ENCODE peak calls at places on chromosomes 3 and 15, in seven cellular contexts. U, S, E, D, H, O and X are unnamed samples.

GRCh38 chr15:49242820-49243219 is 72.8 kb downstream of the GALK2 start:
- DNase-seq in O (peak), U (no peak), E (peak), S (peak), D (peak), H (no peak), X (no peak)

GRCh38 chr15:80309769-80310384 is 57.9 kb upstream of the CTXND1 start:
- DNase-seq in U (no peak), D (peak), E (peak), O (no peak), S (peak), H (no peak), X (no peak)

GRCh38 chr15:69854521-69855171 is 243.1 kb downstream of the TLE3 start:
- DNase-seq in O (no peak), H (no peak), D (peak), E (no peak), U (no peak), S (peak), X (no peak)

GRCh38 chr15:73079570-73079969 is 27.3 kb downstream of the NEO1 start:
- DNase-seq in E (no peak), U (no peak), S (no peak), O (no peak), D (peak), H (no peak), X (no peak)

GRCh38 chr3:156685752-156686151 is 11.4 kb downstream of the TIPARP start:
- DNase-seq in E (no peak), O (no peak), U (no peak), H (no peak), S (no peak), D (no peak), X (no peak)

GRCh38 chr15:50145451-50145872 is 26.4 kb upstream of the ATP8B4 start:
- DNase-seq in S (peak), E (peak), H (no peak), D (peak), O (peak), U (no peak), X (no peak)

GRCh38 chr15:84911879-84912660 is 27.6 kb downstream of the SLC28A1 start:
- DNase-seq in D (peak), H (peak), U (peak), S (peak), E (peak), O (peak), X (peak)

GRCh38 chr3:183897606-183898384 is 13.1 kb upstream of the PARL start:
- DNase-seq in H (no peak), U (no peak), D (no peak), S (no peak), E (no peak), O (no peak), X (no peak)

GRCh38 chr3:139427283-139428060 is 38.0 kb upstream of the COPB2 start:
- DNase-seq in U (peak), D (peak), H (no peak), E (peak), S (peak), O (no peak), X (no peak)

GRCh38 chr3:77328631-77329030 is 288.7 kb downstream of the ROBO2 start:
- DNase-seq in D (no peak), H (no peak), E (no peak), O (no peak), U (no peak), S (peak), X (no peak)

GRCh38 chr3:114624676-114625181 is 330.9 kb downstream of the TIGIT start:
- DNase-seq in O (peak), S (peak), U (peak), D (peak), H (peak), E (peak), X (peak)

GRCh38 chr3:99700637-99701268 is 62.4 kb downstream of the COL8A1 start:
- DNase-seq in S (peak), H (no peak), E (no peak), U (no peak), O (no peak), D (peak), X (no peak)

GRCh38 chr3:62109534-62109933 is 263.8 kb downstream of the FEZF2 start:
- DNase-seq in E (no peak), D (peak), U (no peak), S (peak), H (no peak), O (no peak), X (no peak)

GRCh38 chr15:86915811-86916331 is 836.2 kb downstream of the AGBL1 start:
- DNase-seq in H (no peak), S (peak), D (peak), U (peak), E (peak), O (peak), X (no peak)

GRCh38 chr15:75050283-75050682 is 26.9 kb downstream of the PPCDC start:
- DNase-seq in D (no peak), H (no peak), O (no peak), S (no peak), E (no peak), U (no peak), X (no peak)

GRCh38 chr3:39207361-39208192 is 15.2 kb upstream of the XIRP1 start:
- DNase-seq in H (no peak), O (no peak), E (no peak), U (no peak), D (no peak), S (no peak), X (no peak)

GRCh38 chr3:150000631-150001030 is 29.9 kb upstream of the PFN2 start:
- DNase-seq in H (no peak), U (no peak), S (peak), O (no peak), E (no peak), D (no peak), X (no peak)

GRCh38 chr15:39438795-39439577 is 141.9 kb upstream of the THBS1 start:
- DNase-seq in H (no peak), U (no peak), E (no peak), S (peak), D (peak), O (peak), X (no peak)

GRCh38 chr3:42710323-42711021 is 7.9 kb upstream of the HHATL start:
- DNase-seq in U (no peak), H (no peak), D (no peak), O (no peak), S (no peak), E (no peak), X (no peak)

GRCh38 chr15:101492752-101493692 is 3.5 kb upstream of the PCSK6 start:
- DNase-seq in E (no peak), U (no peak), O (no peak), D (peak), H (peak), S (no peak), X (no peak)

GRCh38 chr3:194231840-194232832 is 96.2 kb downstream of the HES1 start:
- DNase-seq in S (no peak), O (no peak), D (no peak), H (peak), E (no peak), U (no peak), X (no peak)

GRCh38 chr15:31471731-31472430 is 145.2 kb downstream of the KLF13 start:
- DNase-seq in E (no peak), S (peak), U (no peak), O (no peak), H (no peak), D (peak), X (no peak)

GRCh38 chr15:25134546-25134945 is 179.8 kb downstream of the SNRPN start:
- DNase-seq in U (no peak), S (peak), H (no peak), E (no peak), O (no peak), D (peak), X (no peak)

GRCh38 chr15:22961661-22962221 is 18.4 kb downstream of the CYFIP1 start:
- DNase-seq in O (no peak), H (no peak), D (peak), E (no peak), U (no peak), S (peak), X (no peak)

GRCh38 chr15:40754574-40754882 is 526 bp downstream of the RMDN3 start:
- DNase-seq in D (peak), E (no peak), H (no peak), S (no peak), U (no peak), O (no peak), X (no peak)

GRCh38 chr3:135192929-135193328 is 397.9 kb downstream of the EPHB1 start:
- DNase-seq in E (no peak), O (no peak), D (no peak), H (no peak), U (no peak), S (peak), X (no peak)

GRCh38 chr3:151146071-151146730 is 56.8 kb downstream of the GPR171 start:
- DNase-seq in S (peak), D (peak), O (peak), E (peak), U (peak), H (peak), X (no peak)

GRCh38 chr15:34262362-34262761 is 37.5 kb downstream of the EMC4 start:
- DNase-seq in O (no peak), D (no peak), H (no peak), U (no peak), E (no peak), S (no peak), X (no peak)

GRCh38 chr15:75455982-75456531 is 4.6 kb upstream of the SIN3A start:
- DNase-seq in O (no peak), D (peak), H (no peak), U (no peak), S (peak), E (peak), X (no peak)

GRCh38 chr3:21795863-21796392 is 44.9 kb upstream of the ZNF385D start:
- DNase-seq in S (no peak), H (no peak), O (no peak), E (no peak), U (no peak), D (peak), X (no peak)

GRCh38 chr3:55147856-55148720 is 220.2 kb upstream of the LRTM1 start:
- DNase-seq in O (no peak), H (no peak), U (no peak), D (peak), S (peak), E (no peak), X (no peak)

GRCh38 chr3:23004971-23005370 is 198.2 kb upstream of the UBE2E2 start:
- DNase-seq in D (peak), U (no peak), E (no peak), O (no peak), H (no peak), S (peak), X (no peak)

GRCh38 chr3:180492047-180492446 is 109.9 kb upstream of the TTC14 start:
- DNase-seq in E (no peak), U (no peak), S (peak), D (no peak), H (no peak), O (no peak), X (no peak)

GRCh38 chr3:55204417-55204816 is 276.6 kb upstream of the LRTM1 start:
- DNase-seq in O (no peak), U (no peak), S (peak), D (peak), E (no peak), H (no peak), X (no peak)

GRCh38 chr15:95793226-95793625 is 537.3 kb upstream of the NR2F2 start:
- DNase-seq in E (no peak), U (no peak), O (no peak), H (no peak), D (no peak), S (no peak), X (no peak)

DNA sequence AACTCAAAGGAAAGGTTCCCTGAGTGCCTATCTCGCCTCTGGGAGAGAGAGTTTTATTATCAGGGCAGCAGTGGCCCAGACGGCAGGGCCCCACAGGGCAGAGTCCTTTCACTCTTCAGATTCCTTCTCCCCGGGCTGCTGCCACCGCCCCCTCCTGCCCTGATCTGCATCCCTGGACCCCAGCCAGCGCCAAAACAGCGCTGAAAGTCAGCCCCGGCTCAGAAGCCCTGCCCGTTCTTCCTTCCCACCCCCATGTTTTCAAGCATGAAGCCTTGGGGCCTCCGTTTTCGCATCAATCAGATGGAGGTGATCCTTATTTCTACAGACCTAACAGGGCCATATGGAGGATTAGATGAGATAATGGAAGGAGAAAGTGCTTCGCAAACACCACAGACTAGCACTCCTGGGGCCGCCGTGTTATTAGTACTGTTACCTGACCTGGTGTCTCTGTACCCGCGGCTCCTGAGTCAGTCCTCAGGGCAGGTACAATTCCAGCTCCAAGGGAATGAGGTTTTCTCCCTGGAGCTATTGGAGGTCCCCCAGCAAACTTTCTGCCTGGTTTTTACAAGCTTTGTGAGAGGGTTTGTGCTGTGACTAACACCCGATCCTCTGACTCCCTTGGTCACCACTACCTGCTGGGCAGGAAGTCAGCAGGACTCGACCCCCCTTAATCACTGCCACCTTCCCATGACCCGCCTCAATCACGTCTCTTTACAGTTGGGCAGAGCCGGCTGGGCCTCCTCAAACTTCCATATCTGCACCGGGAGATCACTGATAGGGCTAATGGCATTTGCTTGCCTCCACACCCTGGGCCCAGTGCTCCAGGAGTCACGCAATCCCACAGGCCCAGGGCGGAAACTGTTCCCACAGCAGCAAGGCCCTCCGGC is 39.5 kb upstream of the TSEN2 start:
- DNase-seq in H (no peak), S (peak), E (no peak), O (no peak), U (no peak), D (peak), X (no peak)
- TF ChIP-seq CTCF in H (no peak), S (no peak), E (no peak), O (no peak), U (no peak), D (no peak), X (no peak)

DNA sequence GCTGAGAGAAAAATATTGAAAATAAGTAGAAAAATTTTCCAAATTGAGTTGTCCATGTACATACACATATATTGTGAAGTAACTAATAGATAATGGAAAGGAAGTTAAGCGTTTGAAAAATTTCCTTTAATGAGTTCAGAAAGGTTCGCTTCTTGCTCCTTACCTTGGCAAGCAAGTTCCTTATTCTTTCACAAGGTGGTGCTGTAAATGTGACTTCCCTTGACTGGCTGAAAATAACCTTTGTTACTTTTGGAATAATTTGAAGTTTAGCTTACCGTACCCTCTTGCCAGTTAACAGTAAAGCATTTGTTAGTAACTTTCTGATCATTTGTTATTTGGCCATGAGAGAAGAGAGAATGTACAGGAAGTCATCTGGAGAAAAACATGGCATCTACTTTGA is 41.6 kb downstream of the PYDC2 start:
- DNase-seq in H (no peak), D (no peak), S (no peak), U (no peak), E (no peak), O (no peak), X (no peak)
- TF ChIP-seq CTCF in H (no peak), D (peak), S (no peak), U (peak), E (peak), O (no peak), X (no peak)

DNA sequence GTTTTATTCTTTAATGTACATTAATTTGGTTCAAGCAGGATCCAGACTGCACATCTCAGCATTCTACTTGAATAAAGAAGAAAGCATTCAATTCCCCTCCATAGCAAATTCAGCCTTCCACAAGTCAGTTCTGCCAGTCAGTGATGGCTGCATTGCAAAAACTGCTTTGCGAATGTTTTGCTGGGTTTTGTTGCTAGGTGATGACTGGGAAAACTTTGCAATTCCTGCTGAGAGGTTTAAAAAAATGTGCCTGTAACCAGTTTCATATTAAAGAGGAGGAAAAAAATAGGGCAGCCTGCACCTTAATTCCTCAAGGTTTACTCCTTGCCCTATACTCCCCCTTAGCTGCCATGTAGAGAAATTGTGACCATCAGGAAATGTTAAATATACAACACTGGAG is 225.6 kb upstream of the ATP11B start:
- DNase-seq in U (no peak), E (no peak), S (peak), H (no peak), O (no peak), D (no peak), X (no peak)
- TF ChIP-seq CTCF in U (no peak), E (peak), S (no peak), H (no peak), O (no peak), D (no peak), X (no peak)

DNA sequence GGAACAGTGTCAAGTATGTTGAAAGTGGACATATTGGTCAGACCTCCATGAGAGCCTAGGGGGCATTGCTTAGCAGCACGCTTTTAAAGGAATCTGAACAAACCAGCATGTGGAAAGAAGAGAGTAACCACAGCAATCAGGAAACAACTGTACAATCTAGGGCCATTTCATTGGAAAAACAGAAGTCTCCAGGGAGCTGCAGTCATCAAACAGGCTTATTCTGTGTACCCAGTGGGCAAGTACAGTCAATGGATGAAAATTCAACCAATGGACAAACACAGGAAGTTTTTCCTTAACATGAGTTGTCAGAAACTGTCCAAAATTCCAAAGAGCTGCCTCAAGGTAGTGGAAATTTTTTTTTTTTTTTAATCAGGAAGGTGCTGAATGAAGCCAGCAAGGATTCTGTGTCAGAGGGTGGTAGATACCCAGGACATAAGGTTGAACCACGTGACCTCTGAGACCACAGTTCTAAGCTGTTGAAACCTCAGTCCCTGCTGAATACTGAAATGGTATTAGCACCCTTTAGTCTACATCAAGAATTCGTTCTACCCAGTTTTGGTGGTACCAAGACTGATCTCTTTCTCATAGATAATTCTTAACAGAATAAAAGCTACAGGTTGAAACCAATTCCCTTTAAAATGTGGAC is 4.4 kb upstream of the DLG1 start:
- DNase-seq in D (peak), S (peak), H (no peak), O (no peak), U (no peak), E (no peak), X (no peak)
- TF ChIP-seq CTCF in D (no peak), S (no peak), H (no peak), O (no peak), U (no peak), E (no peak), X (no peak)

GRCh38 chr3:166257715-166258114 is 420.5 kb upstream of the BCHE start:
- DNase-seq in O (no peak), H (no peak), E (no peak), D (no peak), S (no peak), U (no peak), X (no peak)

GRCh38 chr3:166265153-166265552 is 427.9 kb upstream of the BCHE start:
- DNase-seq in U (no peak), D (no peak), H (no peak), E (no peak), S (no peak), O (no peak), X (no peak)

DNA sequence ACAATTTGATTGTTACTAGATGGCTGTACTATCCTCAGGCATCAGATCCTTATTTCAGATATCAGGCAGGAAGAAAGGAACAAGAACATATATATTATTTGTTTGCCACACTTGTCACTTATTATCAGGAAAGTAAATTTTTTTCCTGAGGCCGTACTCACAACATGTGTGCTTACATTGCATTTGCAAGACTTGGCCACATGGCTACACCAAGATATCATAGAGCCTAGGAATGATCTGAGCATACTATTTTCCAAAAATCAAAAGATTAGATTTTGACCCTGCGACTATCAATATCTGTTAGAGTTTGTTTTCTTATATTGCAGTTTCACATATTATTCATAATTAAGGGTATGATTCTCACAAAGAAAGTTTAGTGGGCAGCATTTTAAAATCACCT is 426.2 kb upstream of the BCHE start:
- DNase-seq in D (no peak), O (no peak), U (no peak), E (no peak), S (no peak), H (no peak), X (no peak)
- TF ChIP-seq CTCF in D (no peak), O (no peak), U (no peak), E (no peak), S (peak), H (no peak), X (no peak)

GRCh38 chr15:59917504-59918157 is 86.5 kb upstream of the FOXB1 start:
- DNase-seq in O (no peak), D (peak), S (peak), H (no peak), U (peak), E (peak), X (no peak)
- TF ChIP-seq CTCF in O (no peak), D (peak), S (peak), H (peak), U (peak), E (peak), X (no peak)